ENCODE peak calls at places on chromosomes 4 and X, in five cellular contexts. W is transverse colon, P is esophagus muscularis mucosa, A is tibial nerve, M is endothelial cell of umbilical vein. D is an unnamed sample.

GRCh38 chr4:4481394-4482000 is 60.4 kb downstream of the STX18 start:
- DNase-seq in W (no peak), P (no peak), A (no peak), M (no peak), D (no peak)

GRCh38 chr4:54197926-54198325 is 31.2 kb upstream of the PDGFRA start:
- DNase-seq in W (no peak), P (no peak), A (no peak), M (no peak), D (no peak)

GRCh38 chr4:154720123-154720522 is 23.7 kb upstream of the LRAT start:
- DNase-seq in W (no peak), P (no peak), A (no peak), M (no peak), D (no peak)

GRCh38 chr4:83639849-83640493 is 104.1 kb downstream of the GPAT3 start:
- DNase-seq in W (peak; percentile 53), P (no peak), A (no peak), M (peak; percentile 78), D (no peak)

GRCh38 chr4:159163522-159163921 is 60.6 kb downstream of the RAPGEF2 start:
- DNase-seq in W (no peak), P (no peak), A (no peak), M (no peak), D (no peak)

GRCh38 chrX:71256051-71256450 is 2.1 kb upstream of the ZMYM3 start:
- DNase-seq in W (no peak), P (no peak), A (no peak), M (no peak), D (no peak)

GRCh38 chr4:153616005-153616555 is 68.0 kb upstream of the TLR2 start:
- DNase-seq in W (no peak), P (no peak), A (no peak), M (peak; percentile 40), D (no peak)

GRCh38 chrX:2901367-2902036 is 27.6 kb downstream of the ARSD start:
- DNase-seq in W (no peak), P (no peak), A (no peak), M (no peak), D (no peak)

GRCh38 chr4:105116616-105117319 is 29.9 kb upstream of the TET2 start:
- DNase-seq in W (no peak), P (no peak), A (no peak), M (no peak), D (no peak)

GRCh38 chrX:131895002-131895401 is 128.1 kb upstream of the STK26 start:
- DNase-seq in W (no peak), P (no peak), A (no peak), M (no peak), D (no peak)

GRCh38 chr4:76307670-76308014 is 1.1 kb downstream of the STBD1 start:
- DNase-seq in W (peak; percentile 57), P (no peak), A (no peak), M (no peak), D (no peak)

GRCh38 chr4:119656986-119657635 is 28.5 kb upstream of the PDE5A start:
- DNase-seq in W (no peak), P (no peak), A (no peak), M (peak; percentile 47), D (no peak)

GRCh38 chrX:79138658-79139241 is 5.7 kb upstream of the GPR174 start:
- DNase-seq in W (peak; percentile 30), P (no peak), A (no peak), M (no peak), D (no peak)

GRCh38 chrX:43218198-43218597 is 437.9 kb upstream of the MAOA start:
- DNase-seq in W (no peak), P (no peak), A (no peak), M (no peak), D (no peak)

GRCh38 chr4:159764343-159764952 is 661.6 kb downstream of the RAPGEF2 start:
- DNase-seq in W (no peak), P (no peak), A (no peak), M (peak; percentile 68), D (no peak)

GRCh38 chrX:49177338-49177833 is 5.7 kb downstream of the PLP2 start:
- DNase-seq in W (no peak), P (no peak), A (no peak), M (no peak), D (peak; percentile 63)

GRCh38 chr4:173301518-173302201 is 32.5 kb downstream of the HMGB2 start:
- DNase-seq in W (no peak), P (no peak), A (no peak), M (peak; percentile 38), D (no peak)

GRCh38 chrX:21973321-21974010 is 33.0 kb downstream of the SMS start:
- DNase-seq in W (no peak), P (no peak), A (no peak), M (no peak), D (no peak)

GRCh38 chr4:122003335-122003734 is 51.5 kb upstream of the TRPC3 start:
- DNase-seq in W (peak; percentile 48), P (no peak), A (no peak), M (peak; percentile 25), D (no peak)

GRCh38 chr4:23881674-23882337 is 8.0 kb downstream of the PPARGC1A start:
- DNase-seq in W (no peak), P (no peak), A (no peak), M (no peak), D (no peak)

GRCh38 chrX:52424658-52425057 is 55.8 kb downstream of the XAGE2 start:
- DNase-seq in W (no peak), P (no peak), A (no peak), M (no peak), D (no peak)

GRCh38 chr4:78673258-78673817 is 102.8 kb upstream of the BMP2K start:
- DNase-seq in W (no peak), P (peak; percentile 57), A (no peak), M (no peak), D (no peak)

GRCh38 chr4:5037553-5038551 is 13.4 kb upstream of the STK32B start:
- DNase-seq in W (peak; percentile 24), P (no peak), A (no peak), M (peak; percentile 83), D (no peak)

GRCh38 chr4:148043990-148044645 is 312.2 kb downstream of the ARHGAP10 start:
- DNase-seq in W (no peak), P (no peak), A (no peak), M (no peak), D (peak; percentile 81)

GRCh38 chrX:47218280-47218919 is at the start of gene CDK16:
- DNase-seq in W (peak; percentile 86), P (peak; percentile 92), A (peak; percentile 42), M (peak; percentile 82), D (peak; percentile 91)

GRCh38 chrX:46959101-46959500 is 46.9 kb downstream of the JADE3 start:
- DNase-seq in W (no peak), P (no peak), A (no peak), M (no peak), D (no peak)

GRCh38 chr4:179200681-179201080 is 1758.4 kb upstream of the AGA start:
- DNase-seq in W (no peak), P (no peak), A (no peak), M (no peak), D (no peak)

GRCh38 chrX:72121381-72121780 is 10.3 kb downstream of the RTL5 start:
- DNase-seq in W (peak; percentile 42), P (no peak), A (peak; percentile 45), M (peak; percentile 68), D (peak; percentile 87)

GRCh38 chrX:16825306-16826035 is 39.2 kb downstream of the TXLNG start:
- DNase-seq in W (no peak), P (no peak), A (no peak), M (peak; percentile 34), D (no peak)

GRCh38 chrX:103330601-103331397 is 760 bp downstream of the TCEAL7 start:
- DNase-seq in W (no peak), P (no peak), A (no peak), M (peak; percentile 12), D (peak; percentile 59)

GRCh38 chr4:118352843-118353373 is at the start of gene PRSS12:
- DNase-seq in W (peak; percentile 85), P (no peak), A (no peak), M (peak; percentile 44), D (peak; percentile 70)

DNA sequence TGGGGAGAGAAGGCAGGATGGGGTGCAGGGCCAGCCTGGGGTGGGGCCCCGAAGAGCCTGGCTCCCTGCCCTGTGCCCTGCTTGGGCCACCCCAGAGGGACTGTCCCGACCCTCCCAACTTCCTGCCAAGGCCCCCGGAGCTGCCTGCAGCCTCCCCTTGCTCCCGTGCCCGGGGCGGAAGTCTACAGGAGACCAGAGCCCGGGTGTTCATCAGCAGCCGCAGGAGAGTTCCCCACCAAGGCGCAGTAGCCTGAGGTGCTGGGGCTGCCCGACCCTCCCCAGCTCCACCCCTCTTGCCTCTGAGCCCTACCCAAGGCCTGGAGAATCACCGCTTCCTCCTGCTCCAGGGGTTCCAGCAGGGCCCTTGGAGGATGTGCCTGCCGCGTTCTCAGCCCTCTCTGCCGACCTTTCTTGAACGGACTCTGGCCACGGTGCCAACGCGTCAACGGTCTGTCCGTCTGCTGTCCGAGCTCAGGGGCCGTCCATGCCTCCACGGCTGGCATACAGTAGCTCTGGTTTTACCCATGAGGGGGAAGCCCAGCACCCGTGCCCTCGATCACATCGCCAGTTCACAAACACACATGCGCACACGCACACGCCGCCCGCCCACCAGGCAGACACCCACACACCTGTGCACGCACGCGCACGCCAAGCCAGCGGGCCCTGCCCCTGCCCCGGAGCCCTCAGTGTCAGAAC is 36.0 kb upstream of the SPON2 start:
- DNase-seq in W (peak; percentile 30), P (no peak), A (no peak), M (no peak), D (peak; percentile 72)
- H3K27ac ChIP-seq in W (peak overlapping the region; percentile 75), P (peak overlapping the region; percentile 75), A (no peak overlapping the region), M (no peak overlapping the region), D (peak overlapping the region; percentile 71)

GRCh38 chr4:68271851-68272756 is 26.6 kb upstream of the TMPRSS11B start:
- DNase-seq in W (no peak), P (no peak), A (no peak), M (peak; percentile 73), D (no peak)
- H3K4me3 ChIP-seq in W (no peak overlapping the region), P (peak overlapping the region; percentile 35), A (no peak overlapping the region), M (no peak overlapping the region), D (peak overlapping the region; percentile 27)

GRCh38 chr4:185469539-185470154 is 1.9 kb downstream of the CCDC110 start:
- DNase-seq in W (peak; percentile 20), P (no peak), A (no peak), M (no peak), D (peak; percentile 65)

GRCh38 chr4:185473247-185473646 is 1.7 kb upstream of the CCDC110 start:
- DNase-seq in W (no peak), P (no peak), A (no peak), M (no peak), D (no peak)

GRCh38 chr4:185472063-185472542 is 570 bp upstream of the CCDC110 start:
- DNase-seq in W (no peak), P (no peak), A (no peak), M (peak; percentile 21), D (no peak)

GRCh38 chr4:185470503-185471195 is 884 bp downstream of the CCDC110 start:
- DNase-seq in W (peak; percentile 73), P (no peak), A (peak; percentile 43), M (peak; percentile 52), D (peak; percentile 86)

GRCh38 chr4:185471235-185472062 is at the start of gene CCDC110:
- DNase-seq in W (peak; percentile 98), P (peak; percentile 97), A (peak; percentile 93), M (peak; percentile 90), D (peak; percentile 99)
- TF ChIP-seq POLR2A in W (no peak), P (no peak), A (peak; percentile 58), M (no peak), D (no peak)

DNA sequence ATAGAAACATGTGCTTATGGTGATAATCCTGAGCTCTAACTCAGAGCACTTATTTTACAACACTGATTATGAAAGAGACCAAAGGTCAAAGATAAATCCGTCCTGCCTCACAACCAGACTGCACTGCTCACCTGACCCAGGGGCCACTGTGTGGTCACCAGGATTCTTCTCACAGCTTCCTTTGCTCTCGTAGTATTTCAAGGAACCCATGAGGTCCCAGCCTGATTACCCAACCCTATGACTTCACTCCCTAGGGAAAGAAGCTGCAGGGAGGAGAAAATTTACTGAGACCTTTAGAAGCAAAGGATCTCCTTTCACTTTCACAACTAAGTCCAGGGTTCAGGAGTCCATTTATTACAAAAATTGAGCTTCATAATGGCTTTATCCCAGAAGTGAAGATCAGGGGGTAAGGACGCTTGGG is 9.6 kb downstream of the SLC25A5 start:
- DNase-seq in W (peak; percentile 54), P (no peak), A (peak; percentile 17), M (no peak), D (no peak)
- H3K27ac ChIP-seq in W (peak overlapping the region; percentile 67), P (no peak overlapping the region), A (no peak overlapping the region), M (no peak overlapping the region), D (no peak overlapping the region)